ENCODE peak calls at places on chromosomes 12 and 14, in five cellular contexts. J is CD8-positive, alpha-beta T cell; O is DND-41; Y is keratinocyte; W is thyroid gland. T is an unnamed sample.

GRCh38 chr12:29035112-29035511 is 114.0 kb upstream of the FAR2 start:
- DNase-seq in Y (no peak), W (no peak), J (no peak), O (no peak), T (no peak)

GRCh38 chr14:32004300-32004699 is 72.8 kb upstream of the ARHGAP5 start:
- DNase-seq in Y (no peak), O (no peak), W (no peak), J (no peak), T (no peak)

GRCh38 chr12:103571286-103571685 is 15.8 kb upstream of the STAB2 start:
- DNase-seq in Y (no peak), J (no peak), W (peak; percentile 14), O (no peak), T (no peak)

GRCh38 chr12:51970904-51971646 is 19.6 kb downstream of the ACVR1B start:
- DNase-seq in J (peak; percentile 44), W (no peak), O (no peak), Y (no peak), T (no peak)

GRCh38 chr12:18559242-18559641 is 178.6 kb downstream of the PLCZ1 start:
- DNase-seq in O (no peak), Y (no peak), W (no peak), J (no peak), T (no peak)

GRCh38 chr12:130792926-130793849 is 45.9 kb downstream of the STX2 start:
- DNase-seq in W (no peak), Y (no peak), J (no peak), O (no peak), T (no peak)

GRCh38 chr12:52826611-52827498 is 7.3 kb downstream of the KRT79 start:
- DNase-seq in Y (no peak), J (no peak), W (no peak), O (no peak), T (no peak)

GRCh38 chr14:93909429-93910128 is 17.6 kb upstream of the FAM181A start:
- DNase-seq in Y (no peak), W (no peak), J (no peak), O (no peak), T (peak; percentile 51)

GRCh38 chr14:23434488-23435219 is 806 bp downstream of the MYH7 start:
- DNase-seq in W (no peak), J (no peak), Y (no peak), O (no peak), T (peak; percentile 3)

GRCh38 chr12:6437586-6437985 is 7.2 kb upstream of the CD27 start:
- DNase-seq in O (no peak), W (peak; percentile 1), Y (no peak), J (no peak), T (no peak)

GRCh38 chr14:52536269-52536668 is 16.0 kb downstream of the TXNDC16 start:
- DNase-seq in W (no peak), O (no peak), J (no peak), Y (no peak), T (no peak)

GRCh38 chr12:111219440-111219839 is 149.5 kb downstream of the PHETA1 start:
- DNase-seq in Y (no peak), W (no peak), J (no peak), O (no peak), T (no peak)

GRCh38 chr12:57694459-57695019 is 607 bp downstream of the OS9 start:
- DNase-seq in W (peak; percentile 15), J (no peak), O (peak; percentile 34), Y (no peak), T (no peak)

GRCh38 chr12:82527165-82527780 is 159.4 kb upstream of the TMTC2 start:
- DNase-seq in W (peak; percentile 24), J (no peak), Y (peak; percentile 9), O (peak; percentile 18), T (no peak)

GRCh38 chr12:76010732-76011458 is 20.7 kb downstream of the PHLDA1 start:
- DNase-seq in J (no peak), W (no peak), Y (no peak), O (no peak), T (no peak)

GRCh38 chr14:25400607-25401206 is 350.8 kb upstream of the STXBP6 start:
- DNase-seq in O (peak; percentile 53), Y (no peak), J (no peak), W (peak; percentile 65), T (peak; percentile 22)

GRCh38 chr14:95104911-95105310 is 52.4 kb downstream of the DICER1 start:
- DNase-seq in W (no peak), Y (no peak), O (no peak), J (no peak), T (no peak)
- H3K36me3 ChIP-seq in W (peaks cover 53% of the 10 kb centered on the region), Y (peaks cover 22% of the 10 kb centered on the region), O (peaks cover 88% of the 10 kb centered on the region), J (peaks cover 40% of the 10 kb centered on the region), T (peaks cover 16% of the 10 kb centered on the region)

GRCh38 chr12:124765571-124766489 is 97.8 kb downstream of the SCARB1 start:
- DNase-seq in W (peak; percentile 53), Y (no peak), O (no peak), J (no peak), T (no peak)
- H3K4me1 ChIP-seq in W (peaks cover 19% of the 10 kb centered on the region), Y (no peaks in the 10 kb centered on the region), O (peaks cover 9% of the 10 kb centered on the region), J (peaks cover 4% of the 10 kb centered on the region), T (peaks cover 9% of the 10 kb centered on the region)

GRCh38 chr12:53982616-53983579 is 2.0 kb upstream of the HOXC10 start:
- DNase-seq in Y (no peak), J (no peak), O (no peak), W (no peak), T (no peak)
- H3K4me3 ChIP-seq in Y (peak overlapping the region; percentile 67), J (no peak overlapping the region), O (no peak overlapping the region), W (no peak overlapping the region), T (no peak overlapping the region)

DNA sequence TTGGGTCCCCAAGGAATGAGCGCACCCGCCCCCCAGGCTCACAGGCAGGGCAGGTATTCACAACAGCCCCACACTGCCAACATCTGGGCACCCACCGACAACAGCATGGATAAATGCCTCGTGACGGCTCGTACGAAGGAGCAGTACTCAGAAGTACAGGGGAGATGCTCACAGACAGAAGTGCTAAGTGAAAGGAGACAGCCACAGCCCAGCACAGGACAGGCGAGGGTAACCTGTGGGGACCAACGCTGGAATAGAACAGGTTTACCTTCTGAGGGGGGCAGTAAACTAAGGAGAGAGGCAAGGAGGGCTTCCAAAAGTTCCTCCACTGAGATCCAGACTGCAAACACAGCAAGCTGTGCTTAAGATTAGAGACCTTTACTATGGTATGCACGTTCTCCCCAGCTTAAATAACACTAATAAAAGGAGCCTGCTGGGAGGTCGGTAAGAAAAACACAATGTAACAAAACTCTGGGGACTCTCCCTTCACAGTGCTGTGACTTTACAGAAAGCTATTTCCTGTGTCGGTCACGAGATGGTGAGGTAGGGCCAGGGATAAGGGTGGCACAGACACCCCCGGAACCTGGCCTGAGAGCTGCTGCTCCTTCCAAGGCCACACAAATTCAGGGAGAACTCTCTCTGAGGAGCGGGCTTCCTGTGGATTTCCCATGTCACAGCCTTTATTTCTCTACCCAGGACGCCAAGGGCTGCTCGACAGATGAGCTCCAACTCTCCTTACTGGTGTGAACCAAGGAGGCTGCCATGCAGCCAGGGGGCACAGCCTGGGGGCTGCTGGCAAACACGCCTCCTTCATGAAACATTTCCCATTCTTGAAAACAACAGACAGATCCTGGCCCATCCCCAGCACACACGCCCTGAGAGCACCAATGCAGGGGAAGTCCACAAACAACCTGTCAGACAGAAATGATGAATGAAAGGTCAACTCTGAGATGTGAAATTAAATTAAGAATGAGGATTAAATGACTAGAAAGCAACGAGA is 26.3 kb downstream of the SLC15A4 start:
- DNase-seq in Y (no peak), J (no peak), O (no peak), W (no peak), T (no peak)
- H3K36me3 ChIP-seq in Y (peaks cover 43% of the 10 kb centered on the region), J (peaks cover 33% of the 10 kb centered on the region), O (peaks cover 95% of the 10 kb centered on the region), W (peaks cover 39% of the 10 kb centered on the region), T (peaks cover 8% of the 10 kb centered on the region)

DNA sequence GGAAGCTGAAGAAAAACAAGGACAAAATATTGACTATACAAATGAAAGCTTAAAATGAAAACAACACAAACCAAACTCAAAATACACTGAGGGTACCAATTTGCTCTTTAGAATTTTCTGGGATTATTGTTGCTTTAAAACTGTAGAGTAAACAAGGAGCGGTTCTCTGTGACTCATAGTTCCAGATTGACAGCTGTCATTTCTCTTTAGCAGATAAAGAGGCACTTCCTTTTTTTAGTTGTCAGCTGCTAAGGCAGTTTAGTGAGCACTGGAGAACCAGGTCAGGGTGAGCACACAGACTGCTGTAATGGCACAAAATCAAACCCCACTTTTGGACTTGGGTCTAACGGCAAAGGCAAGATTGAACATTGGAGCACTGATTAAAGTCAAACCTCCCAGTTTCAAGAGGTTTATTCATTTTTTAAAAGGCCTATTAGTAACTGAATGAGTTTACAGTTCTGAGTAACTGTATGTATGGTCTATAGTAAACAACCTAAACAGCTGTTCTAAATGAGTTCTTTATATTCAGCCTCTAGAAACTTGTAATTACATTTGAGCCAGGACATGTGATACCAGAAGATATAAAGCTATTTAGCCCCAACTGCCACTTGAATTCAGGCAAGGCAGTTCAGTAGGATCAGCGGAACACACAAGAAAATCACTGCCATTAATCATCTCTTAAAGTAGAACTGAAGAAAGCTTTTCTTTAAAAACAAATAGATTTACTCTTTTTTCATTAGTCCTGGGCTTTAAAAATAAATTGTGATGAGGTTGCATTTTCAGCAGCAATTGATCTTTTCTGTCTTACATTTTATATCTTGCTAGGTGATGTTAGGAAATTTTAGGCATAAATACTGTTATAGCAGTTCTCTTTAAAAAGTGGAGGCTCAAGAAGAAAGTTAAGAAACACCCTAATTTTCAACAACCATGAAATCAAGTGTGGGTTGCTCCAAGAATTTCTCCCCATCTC is 71.7 kb upstream of the PRICKLE1 start:
- DNase-seq in O (no peak), J (no peak), Y (no peak), W (no peak), T (no peak)
- H3K4me1 ChIP-seq in O (no peaks in the 10 kb centered on the region), J (no peaks in the 10 kb centered on the region), Y (no peaks in the 10 kb centered on the region), W (no peaks in the 10 kb centered on the region), T (no peaks in the 10 kb centered on the region)

GRCh38 chr14:99192823-99193222 is 79.2 kb downstream of the BCL11B start:
- DNase-seq in Y (no peak), W (no peak), J (peak; percentile 33), O (no peak), T (no peak)

GRCh38 chr14:99191663-99192621 is 80.1 kb downstream of the BCL11B start:
- DNase-seq in Y (no peak), W (peak; percentile 87), O (no peak), J (peak; percentile 74), T (peak; percentile 43)

GRCh38 chr14:99189201-99189801 is 82.7 kb downstream of the BCL11B start:
- DNase-seq in J (peak; percentile 67), O (no peak), W (no peak), Y (no peak), T (no peak)

GRCh38 chr14:99188721-99189120 is 83.3 kb downstream of the BCL11B start:
- DNase-seq in W (no peak), J (peak; percentile 55), Y (no peak), O (no peak), T (no peak)

DNA sequence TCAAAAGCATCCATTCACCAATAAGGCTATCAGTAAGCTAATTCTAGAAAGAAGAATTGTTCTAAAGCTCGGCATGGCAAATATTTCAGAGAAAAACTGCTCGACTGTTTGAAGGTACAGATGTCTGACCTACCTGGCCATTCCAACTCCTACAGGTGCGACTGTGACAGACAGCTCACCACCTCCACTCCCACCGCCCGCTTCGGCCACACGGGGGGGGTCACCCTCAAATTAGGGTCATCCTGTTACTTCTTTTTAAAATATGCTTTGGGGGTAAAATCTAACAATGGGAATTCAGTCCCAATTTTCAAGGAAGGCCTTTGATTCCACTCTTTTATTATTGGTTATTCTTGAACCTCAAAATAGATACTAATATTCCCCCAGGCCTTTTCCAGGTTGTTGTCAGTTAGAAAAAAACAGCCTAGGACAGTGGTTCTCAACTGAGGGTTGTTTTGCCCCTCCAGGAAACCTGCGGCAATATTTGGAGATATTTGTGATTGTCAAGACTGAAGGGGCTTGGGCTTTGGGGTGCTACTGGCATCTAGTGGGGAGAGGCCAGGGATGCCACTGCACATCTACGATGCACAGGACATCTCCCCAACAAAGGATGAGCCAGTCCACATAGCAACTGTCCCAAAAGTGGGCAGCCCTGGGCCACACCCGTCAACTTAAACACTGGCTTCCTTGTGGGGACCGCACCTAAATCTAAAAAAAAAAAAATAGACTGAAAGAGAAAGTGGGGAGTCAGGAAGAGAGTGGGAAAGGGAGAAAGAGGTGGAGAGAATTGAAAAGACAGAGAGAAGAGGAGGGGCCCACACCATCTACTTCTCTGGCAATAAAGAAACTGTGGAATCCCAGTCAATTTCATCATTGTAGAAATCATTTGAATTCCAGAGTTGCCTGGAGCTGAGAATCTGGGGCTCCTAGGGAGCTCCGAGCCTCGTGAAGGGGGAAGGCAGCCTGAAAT is 81.0 kb downstream of the BCL11B start:
- DNase-seq in W (no peak), Y (no peak), J (peak; percentile 57), O (no peak), T (no peak)
- H3K4me3 ChIP-seq in W (peak overlapping the region; percentile 16), Y (peak overlapping the region; percentile 43), J (peak overlapping the region; percentile 36), O (no peak overlapping the region), T (peak overlapping the region; percentile 65)

T was measured in breast epithelium.